ENCODE peak calls at places on chromosomes 2 and 18, in seven cellular contexts. G is HT-29, F is activated B cell treated with CpG ODN at 0.5 μM for 24 hours, P is A172, E is NCI-H2029 treated with DMSO at 0.1 percent for 48 hours, B is AG08395, W is colonic mucosa. I is an unnamed sample.

GRCh38 chr2:16321872-16322271 is 343.8 kb downstream of the CYRIA start:
- DNase-seq in G (peak), F (no peak), P (no peak), E (no peak), B (no peak), W (no peak), I (no peak)

GRCh38 chr2:38473333-38474005 is 96.4 kb upstream of the ATL2 start:
- DNase-seq in G (no peak), F (no peak), P (no peak), E (no peak), B (no peak), W (no peak), I (no peak)

GRCh38 chr2:219521066-219521880 is 7.0 kb downstream of the ASIC4 start:
- DNase-seq in G (peak), F (no peak), P (peak), E (no peak), B (peak), W (no peak), I (no peak)

GRCh38 chr2:96111257-96111640 is 5.1 kb downstream of the ADRA2B start:
- DNase-seq in G (no peak), F (no peak), P (no peak), E (no peak), B (no peak), W (no peak), I (no peak)

GRCh38 chr2:18910843-18911242 is 321.5 kb upstream of the NT5C1B start:
- DNase-seq in G (no peak), F (no peak), P (peak), E (no peak), B (peak), W (no peak), I (peak)

GRCh38 chr18:76530391-76530790 is 35.3 kb upstream of the ZNF516 start:
- DNase-seq in G (no peak), F (no peak), P (no peak), E (no peak), B (no peak), W (no peak), I (no peak)

GRCh38 chr2:202545523-202545922 is 89.2 kb upstream of the FAM117B start:
- DNase-seq in G (no peak), F (no peak), P (no peak), E (no peak), B (no peak), W (no peak), I (no peak)

GRCh38 chr2:203441463-203441862 is 93.6 kb downstream of the RAPH1 start:
- DNase-seq in G (no peak), F (no peak), P (no peak), E (no peak), B (no peak), W (no peak), I (no peak)

GRCh38 chr18:59189746-59190145 is 30.2 kb upstream of the GRP start:
- DNase-seq in G (no peak), F (no peak), P (no peak), E (no peak), B (peak), W (no peak), I (no peak)

GRCh38 chr2:169393068-169393590 is 30.8 kb upstream of the LRP2 start:
- DNase-seq in G (peak), F (no peak), P (no peak), E (no peak), B (no peak), W (no peak), I (no peak)

GRCh38 chr2:109091526-109091925 is 37.5 kb upstream of the SH3RF3 start:
- DNase-seq in G (no peak), F (no peak), P (no peak), E (no peak), B (no peak), W (no peak), I (no peak)

GRCh38 chr2:225414902-225415301 is 15.4 kb downstream of the NYAP2 start:
- DNase-seq in G (no peak), F (no peak), P (no peak), E (no peak), B (no peak), W (no peak), I (no peak)

GRCh38 chr2:64404743-64405142 is 49.2 kb upstream of the LGALSL start:
- DNase-seq in G (peak), F (no peak), P (no peak), E (no peak), B (no peak), W (peak), I (no peak)

GRCh38 chr2:27027211-27027651 is 5.5 kb upstream of the TMEM214 start:
- DNase-seq in G (no peak), F (no peak), P (no peak), E (no peak), B (no peak), W (no peak), I (no peak)

GRCh38 chr2:166350525-166350924 is 25.2 kb downstream of the SCN9A start:
- DNase-seq in G (no peak), F (no peak), P (no peak), E (no peak), B (no peak), W (no peak), I (no peak)

GRCh38 chr18:57624988-57625387 is 3.4 kb upstream of the NARS1 start:
- DNase-seq in G (peak), F (no peak), P (peak), E (no peak), B (peak), W (no peak), I (peak)

GRCh38 chr2:186515376-186515775 is 29.3 kb downstream of the ZC3H15 start:
- DNase-seq in G (no peak), F (no peak), P (no peak), E (no peak), B (no peak), W (no peak), I (no peak)

GRCh38 chr2:74917702-74918619 is 40.5 kb upstream of the POLE4 start:
- DNase-seq in G (no peak), F (no peak), P (peak), E (no peak), B (peak), W (no peak), I (peak)

GRCh38 chr18:21444465-21445023 is 156.0 kb downstream of the ESCO1 start:
- DNase-seq in G (peak), F (no peak), P (peak), E (peak), B (peak), W (peak), I (no peak)

I was measured in kidney epithelial cell.